ENCODE peak calls at places on chromosomes 6 and 20, in six cellular contexts. One of them, this sample, is unnamed.

GRCh38 chr6:45681860-45682488 is 304.2 kb upstream of the SUPT3H start:
- DNase-seq in body of pancreas: no peak
- DNase-seq in HepG2: no peak
- DNase-seq in thoracic aorta: no peak
- DNase-seq in mammary epithelial cell: peak; percentile 62
- DNase-seq in ovary: no peak
- DNase-seq in this sample: no peak

GRCh38 chr6:7139835-7140470 is 32.2 kb downstream of the RREB1 start:
- DNase-seq in body of pancreas: no peak
- DNase-seq in HepG2: peak; percentile 97
- DNase-seq in thoracic aorta: no peak
- DNase-seq in mammary epithelial cell: no peak
- DNase-seq in ovary: no peak
- DNase-seq in this sample: no peak

GRCh38 chr20:23680151-23680550 is 8.7 kb downstream of the CST4 start:
- DNase-seq in body of pancreas: no peak
- DNase-seq in HepG2: no peak
- DNase-seq in thoracic aorta: no peak
- DNase-seq in mammary epithelial cell: no peak
- DNase-seq in ovary: no peak
- DNase-seq in this sample: no peak

GRCh38 chr20:11235058-11235457 is 561.3 kb upstream of the JAG1 start:
- DNase-seq in body of pancreas: no peak
- DNase-seq in HepG2: no peak
- DNase-seq in thoracic aorta: no peak
- DNase-seq in mammary epithelial cell: peak; percentile 80
- DNase-seq in ovary: no peak
- DNase-seq in this sample: no peak

GRCh38 chr6:151749341-151749740 is 58.1 kb upstream of the ESR1 start:
- DNase-seq in body of pancreas: no peak
- DNase-seq in HepG2: no peak
- DNase-seq in thoracic aorta: no peak
- DNase-seq in mammary epithelial cell: no peak
- DNase-seq in ovary: no peak
- DNase-seq in this sample: no peak

GRCh38 chr6:72968704-72969103 is 256.6 kb downstream of the KHDC1L start:
- DNase-seq in body of pancreas: no peak
- DNase-seq in HepG2: no peak
- DNase-seq in thoracic aorta: no peak
- DNase-seq in mammary epithelial cell: peak; percentile 93
- DNase-seq in ovary: no peak
- DNase-seq in this sample: no peak

GRCh38 chr6:75619230-75619899 is 17.7 kb downstream of the SENP6 start:
- DNase-seq in body of pancreas: no peak
- DNase-seq in HepG2: no peak
- DNase-seq in thoracic aorta: no peak
- DNase-seq in mammary epithelial cell: no peak
- DNase-seq in ovary: no peak
- DNase-seq in this sample: no peak

GRCh38 chr6:108721308-108721707 is 126.9 kb upstream of the ARMC2 start:
- DNase-seq in body of pancreas: no peak
- DNase-seq in HepG2: peak; percentile 71
- DNase-seq in thoracic aorta: no peak
- DNase-seq in mammary epithelial cell: peak; percentile 42
- DNase-seq in ovary: no peak
- DNase-seq in this sample: no peak

GRCh38 chr6:3884007-3884745 is 35.0 kb downstream of the FAM50B start:
- DNase-seq in body of pancreas: no peak
- DNase-seq in HepG2: no peak
- DNase-seq in thoracic aorta: no peak
- DNase-seq in mammary epithelial cell: peak; percentile 74
- DNase-seq in ovary: no peak
- DNase-seq in this sample: no peak

GRCh38 chr20:64223526-64224067 is 32.0 kb upstream of the PCMTD2 start:
- DNase-seq in body of pancreas: no peak
- DNase-seq in HepG2: peak; percentile 67
- DNase-seq in thoracic aorta: no peak
- DNase-seq in mammary epithelial cell: no peak
- DNase-seq in ovary: peak; percentile 66
- DNase-seq in this sample: peak; percentile 78

GRCh38 chr20:39524371-39524911 is 562.3 kb downstream of the DHX35 start:
- DNase-seq in body of pancreas: no peak
- DNase-seq in HepG2: no peak
- DNase-seq in thoracic aorta: no peak
- DNase-seq in mammary epithelial cell: peak; percentile 43
- DNase-seq in ovary: no peak
- DNase-seq in this sample: no peak

GRCh38 chr20:51653226-51653625 is 110.7 kb upstream of the NFATC2 start:
- DNase-seq in body of pancreas: no peak
- DNase-seq in HepG2: peak; percentile 57
- DNase-seq in thoracic aorta: no peak
- DNase-seq in mammary epithelial cell: no peak
- DNase-seq in ovary: no peak
- DNase-seq in this sample: no peak

GRCh38 chr20:51654495-51654894 is 112.0 kb upstream of the NFATC2 start:
- DNase-seq in body of pancreas: no peak
- DNase-seq in HepG2: no peak
- DNase-seq in thoracic aorta: no peak
- DNase-seq in mammary epithelial cell: no peak
- DNase-seq in ovary: no peak
- DNase-seq in this sample: no peak

GRCh38 chr20:51650685-51651134 is 108.2 kb upstream of the NFATC2 start:
- DNase-seq in body of pancreas: no peak
- DNase-seq in HepG2: no peak
- DNase-seq in thoracic aorta: no peak
- DNase-seq in mammary epithelial cell: peak; percentile 31
- DNase-seq in ovary: no peak
- DNase-seq in this sample: no peak

GRCh38 chr20:51654060-51654459 is 111.5 kb upstream of the NFATC2 start:
- DNase-seq in body of pancreas: no peak
- DNase-seq in HepG2: no peak
- DNase-seq in thoracic aorta: no peak
- DNase-seq in mammary epithelial cell: no peak
- DNase-seq in ovary: no peak
- DNase-seq in this sample: no peak

GRCh38 chr20:51651921-51652549 is 109.5 kb upstream of the NFATC2 start:
- DNase-seq in body of pancreas: no peak
- DNase-seq in HepG2: no peak
- DNase-seq in thoracic aorta: no peak
- DNase-seq in mammary epithelial cell: no peak
- DNase-seq in ovary: no peak
- DNase-seq in this sample: no peak
- H3K4me1 ChIP-seq in body of pancreas: no peaks in the 10 kb centered on the region
- H3K4me1 ChIP-seq in HepG2: peaks cover 39% of the 10 kb centered on the region
- H3K4me1 ChIP-seq in thoracic aorta: no peaks in the 10 kb centered on the region
- H3K4me1 ChIP-seq in mammary epithelial cell: no peaks in the 10 kb centered on the region
- H3K4me1 ChIP-seq in ovary: no peaks in the 10 kb centered on the region
- H3K4me1 ChIP-seq in this sample: no peaks in the 10 kb centered on the region

GRCh38 chr20:9503530-9504251 is 10.7 kb upstream of the LAMP5 start:
- DNase-seq in body of pancreas: no peak
- DNase-seq in HepG2: no peak
- DNase-seq in thoracic aorta: no peak
- DNase-seq in mammary epithelial cell: no peak
- DNase-seq in ovary: no peak
- DNase-seq in this sample: peak; percentile 37
- TF ChIP-seq CTCF in body of pancreas: no peak
- TF ChIP-seq CTCF in HepG2: no peak
- TF ChIP-seq CTCF in thoracic aorta: no peak
- TF ChIP-seq CTCF in mammary epithelial cell: no peak
- TF ChIP-seq CTCF in ovary: no peak
- TF ChIP-seq CTCF in this sample: peak; percentile 53

GRCh38 chr20:54432966-54433365 is 42.4 kb upstream of the DOK5 start:
- DNase-seq in body of pancreas: no peak
- DNase-seq in HepG2: no peak
- DNase-seq in thoracic aorta: no peak
- DNase-seq in mammary epithelial cell: no peak
- DNase-seq in ovary: no peak
- DNase-seq in this sample: no peak

GRCh38 chr20:54433653-54434052 is 41.7 kb upstream of the DOK5 start:
- DNase-seq in body of pancreas: peak; percentile 68
- DNase-seq in HepG2: no peak
- DNase-seq in thoracic aorta: no peak
- DNase-seq in mammary epithelial cell: no peak
- DNase-seq in ovary: no peak
- DNase-seq in this sample: no peak

DNA sequence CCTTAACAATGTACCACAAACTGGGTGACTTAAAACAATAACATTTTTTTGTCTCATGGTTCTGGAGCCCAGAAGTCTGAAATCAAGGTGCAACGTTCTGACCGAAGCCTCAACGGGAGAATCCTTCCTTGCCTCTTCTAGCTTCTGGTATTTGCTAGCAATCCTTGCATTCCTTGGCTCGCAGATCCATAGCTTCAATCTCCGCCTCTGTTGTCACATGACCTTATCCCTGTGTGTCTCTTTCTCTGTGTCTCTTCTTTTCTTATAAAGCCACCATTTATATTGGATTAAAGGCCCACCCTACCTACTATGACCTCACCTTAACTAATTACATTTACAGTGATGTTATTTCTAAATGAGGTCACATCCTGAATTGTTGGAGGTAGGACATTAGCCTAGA is 37.2 kb upstream of the DOK5 start:
- DNase-seq in body of pancreas: no peak
- DNase-seq in HepG2: no peak
- DNase-seq in thoracic aorta: no peak
- DNase-seq in mammary epithelial cell: no peak
- DNase-seq in ovary: no peak
- DNase-seq in this sample: no peak
- H3K36me3 ChIP-seq in body of pancreas: no peaks in the 10 kb centered on the region
- H3K36me3 ChIP-seq in HepG2: no peaks in the 10 kb centered on the region
- H3K36me3 ChIP-seq in thoracic aorta: no peaks in the 10 kb centered on the region
- H3K36me3 ChIP-seq in mammary epithelial cell: no peaks in the 10 kb centered on the region
- H3K36me3 ChIP-seq in ovary: no peaks in the 10 kb centered on the region
- H3K36me3 ChIP-seq in this sample: no peaks in the 10 kb centered on the region

GRCh38 chr6:111848262-111848661 is 25.0 kb downstream of the FYN start:
- DNase-seq in body of pancreas: no peak
- DNase-seq in HepG2: no peak
- DNase-seq in thoracic aorta: no peak
- DNase-seq in mammary epithelial cell: no peak
- DNase-seq in ovary: no peak
- DNase-seq in this sample: no peak

GRCh38 chr6:111850288-111850937 is 22.8 kb downstream of the FYN start:
- DNase-seq in body of pancreas: no peak
- DNase-seq in HepG2: no peak
- DNase-seq in thoracic aorta: no peak
- DNase-seq in mammary epithelial cell: no peak
- DNase-seq in ovary: no peak
- DNase-seq in this sample: peak; percentile 62

GRCh38 chr6:111846061-111846460 is 27.2 kb downstream of the FYN start:
- DNase-seq in body of pancreas: no peak
- DNase-seq in HepG2: no peak
- DNase-seq in thoracic aorta: no peak
- DNase-seq in mammary epithelial cell: no peak
- DNase-seq in ovary: no peak
- DNase-seq in this sample: no peak

GRCh38 chr6:111846511-111847409 is 26.5 kb downstream of the FYN start:
- DNase-seq in body of pancreas: no peak
- DNase-seq in HepG2: no peak
- DNase-seq in thoracic aorta: no peak
- DNase-seq in mammary epithelial cell: no peak
- DNase-seq in ovary: no peak
- DNase-seq in this sample: peak; percentile 30

DNA sequence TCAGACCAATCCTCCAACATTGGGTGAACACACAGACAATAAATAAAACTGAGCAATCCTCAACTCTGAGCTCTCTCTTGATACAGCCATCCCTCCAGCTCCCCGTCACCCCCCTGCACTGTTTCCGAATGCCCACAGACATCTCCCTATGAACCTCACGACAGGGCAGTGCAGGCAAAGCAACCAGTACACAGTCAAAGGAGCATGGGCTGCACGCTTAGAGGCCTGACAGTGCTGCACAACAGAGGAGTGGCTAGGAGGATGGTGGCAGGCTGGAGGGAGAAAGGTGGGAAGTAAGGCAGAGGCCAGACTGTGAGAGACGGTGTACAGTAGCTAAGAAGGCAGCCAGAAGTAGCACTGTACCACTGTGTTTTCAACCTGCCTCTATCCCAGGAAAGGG is 24.0 kb downstream of the FYN start:
- DNase-seq in body of pancreas: no peak
- DNase-seq in HepG2: no peak
- DNase-seq in thoracic aorta: no peak
- DNase-seq in mammary epithelial cell: no peak
- DNase-seq in ovary: no peak
- DNase-seq in this sample: no peak
- H3K4me1 ChIP-seq in body of pancreas: peaks cover 3% of the 10 kb centered on the region
- H3K4me1 ChIP-seq in HepG2: peaks cover 38% of the 10 kb centered on the region
- H3K4me1 ChIP-seq in thoracic aorta: peaks cover 3% of the 10 kb centered on the region
- H3K4me1 ChIP-seq in mammary epithelial cell: peaks cover 9% of the 10 kb centered on the region
- H3K4me1 ChIP-seq in ovary: peaks cover 7% of the 10 kb centered on the region
- H3K4me1 ChIP-seq in this sample: peaks cover 40% of the 10 kb centered on the region

DNA sequence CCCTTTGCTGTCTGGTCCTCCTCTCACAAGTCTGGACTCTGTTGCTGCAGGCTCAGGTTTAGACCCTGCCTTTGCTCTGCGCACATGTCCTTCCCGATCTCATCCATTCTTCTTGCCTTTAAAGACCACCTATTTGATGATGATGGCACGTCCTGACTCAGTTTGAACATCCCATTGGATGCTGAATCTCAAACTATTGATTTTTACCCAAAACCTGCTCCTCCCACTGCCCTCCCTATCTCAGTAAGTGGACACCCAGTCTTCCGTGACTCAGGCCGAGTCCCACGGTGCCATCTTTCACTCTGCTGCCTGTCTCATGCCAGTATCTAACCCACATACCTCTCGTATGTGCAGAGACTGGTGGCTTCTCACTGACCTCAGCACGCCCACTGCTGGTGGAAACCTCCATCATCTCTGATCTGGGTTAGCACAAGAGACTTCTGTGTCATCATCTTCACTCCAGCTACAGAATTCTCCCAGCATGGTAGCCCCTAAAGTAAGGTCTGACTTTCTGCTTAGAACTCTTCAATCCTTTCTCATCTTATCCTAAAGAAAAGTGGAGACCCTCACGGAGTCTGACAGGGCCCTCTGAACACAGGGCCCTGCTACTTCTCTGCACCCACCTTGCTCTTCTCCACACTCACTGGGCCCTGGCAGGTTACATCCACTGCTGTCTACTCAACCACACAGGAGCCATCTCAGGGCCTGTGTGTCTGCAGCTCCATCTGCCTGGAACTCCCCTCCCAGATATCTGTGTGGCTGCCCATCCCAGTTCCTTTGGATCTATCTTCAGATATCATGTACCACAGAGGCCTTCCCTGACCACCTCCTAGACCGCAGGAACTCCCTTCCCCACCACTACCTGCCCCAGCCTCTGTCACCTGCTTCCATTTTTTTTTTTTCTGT is 387.1 kb upstream of the AGPAT4 start:
- DNase-seq in body of pancreas: no peak
- DNase-seq in HepG2: peak; percentile 9
- DNase-seq in thoracic aorta: no peak
- DNase-seq in mammary epithelial cell: no peak
- DNase-seq in ovary: no peak
- DNase-seq in this sample: no peak
- TF ChIP-seq CTCF in body of pancreas: no peak
- TF ChIP-seq CTCF in HepG2: peak; percentile 54
- TF ChIP-seq CTCF in thoracic aorta: no peak
- TF ChIP-seq CTCF in mammary epithelial cell: peak; percentile 22
- TF ChIP-seq CTCF in ovary: no peak
- TF ChIP-seq CTCF in this sample: peak; percentile 11

GRCh38 chr6:36488221-36488620 is 45.4 kb downstream of the KCTD20 start:
- DNase-seq in body of pancreas: no peak
- DNase-seq in HepG2: no peak
- DNase-seq in thoracic aorta: no peak
- DNase-seq in mammary epithelial cell: no peak
- DNase-seq in ovary: no peak
- DNase-seq in this sample: no peak
- H3K36me3 ChIP-seq in body of pancreas: no peaks in the 10 kb centered on the region
- H3K36me3 ChIP-seq in HepG2: peaks cover 7% of the 10 kb centered on the region
- H3K36me3 ChIP-seq in thoracic aorta: peaks cover 8% of the 10 kb centered on the region
- H3K36me3 ChIP-seq in mammary epithelial cell: peaks cover 5% of the 10 kb centered on the region
- H3K36me3 ChIP-seq in ovary: no peaks in the 10 kb centered on the region
- H3K36me3 ChIP-seq in this sample: peaks cover 49% of the 10 kb centered on the region

This sample was measured in BE2C.